ENCODE peak calls at places on chromosomes 1 and 21, in ten cellular contexts. Y is caudate nucleus, X is heart right ventricle, N is myocyte, S is T-helper 2 cell, D is Daoy, I is left cardiac atrium, F is suprapubic skin, C is fibroblast of villous mesenchyme, B is fibroblast of pulmonary artery. P is an unnamed sample.

GRCh38 chr1:25450894-25451293 is 20.2 kb downstream of the MACO1 start:
- DNase-seq in Y (no peak), X (no peak), N (no peak), S (no peak), D (no peak), I (no peak), F (no peak), C (no peak), B (no peak), P (no peak)

GRCh38 chr1:100860397-100860991 is 34.1 kb downstream of the EXTL2 start:
- DNase-seq in Y (no peak), X (no peak), N (no peak), S (no peak), D (peak; percentile 28), I (no peak), F (no peak), C (peak; percentile 33), B (peak; percentile 87), P (no peak)

GRCh38 chr21:45830720-45831366 is 150.7 kb upstream of the COL6A1 start:
- DNase-seq in Y (no peak), X (no peak), N (no peak), S (no peak), D (no peak), I (no peak), F (peak; percentile 57), C (no peak), B (no peak), P (no peak)

GRCh38 chr1:12436345-12436658 is 181.7 kb downstream of the DHRS3 start:
- DNase-seq in Y (no peak), X (no peak), N (no peak), S (no peak), D (peak; percentile 35), I (no peak), F (no peak), C (no peak), B (no peak), P (no peak)

GRCh38 chr1:234139966-234140365 is 233.3 kb upstream of the COA6 start:
- DNase-seq in Y (no peak), X (no peak), N (no peak), S (no peak), D (peak; percentile 76), I (no peak), F (no peak), C (peak; percentile 37), B (peak; percentile 48), P (no peak)

GRCh38 chr21:36429672-36430546 is 44.7 kb downstream of the CHAF1B start:
- DNase-seq in Y (no peak), X (peak; percentile 72), N (peak; percentile 99), S (peak; percentile 39), D (peak; percentile 100), I (peak; percentile 92), F (no peak), C (peak; percentile 99), B (peak; percentile 99), P (peak; percentile 81)

GRCh38 chr1:207461649-207462048 is 7.5 kb downstream of the CR2 start:
- DNase-seq in Y (no peak), X (no peak), N (no peak), S (no peak), D (peak; percentile 26), I (no peak), F (no peak), C (no peak), B (no peak), P (no peak)

GRCh38 chr1:22257286-22258275 is 114.7 kb upstream of the WNT4 start:
- DNase-seq in Y (no peak), X (no peak), N (no peak), S (no peak), D (no peak), I (no peak), F (no peak), C (peak; percentile 60), B (no peak), P (no peak)

GRCh38 chr21:42165901-42166300 is 53.0 kb upstream of the ABCG1 start:
- DNase-seq in Y (no peak), X (no peak), N (no peak), S (no peak), D (no peak), I (no peak), F (peak; percentile 70), C (no peak), B (no peak), P (no peak)

GRCh38 chr1:50279622-50280320 is 143.5 kb downstream of the DMRTA2 start:
- DNase-seq in Y (no peak), X (peak; percentile 12), N (peak; percentile 8), S (no peak), D (no peak), I (no peak), F (no peak), C (peak; percentile 4), B (peak; percentile 11), P (no peak)

GRCh38 chr1:179340915-179341314 is 24.9 kb upstream of the AXDND1 start:
- DNase-seq in Y (no peak), X (no peak), N (no peak), S (no peak), D (no peak), I (no peak), F (no peak), C (no peak), B (no peak), P (no peak)

GRCh38 chr1:167635233-167635648 is 5.2 kb downstream of the RCSD1 start:
- DNase-seq in Y (no peak), X (peak; percentile 71), N (peak; percentile 88), S (no peak), D (no peak), I (peak; percentile 82), F (no peak), C (peak; percentile 33), B (peak; percentile 54), P (no peak)

GRCh38 chr1:222654849-222655248 is 37.0 kb downstream of the MIA3 start:
- DNase-seq in Y (no peak), X (peak; percentile 42), N (peak; percentile 6), S (peak; percentile 52), D (peak; percentile 61), I (peak; percentile 31), F (no peak), C (peak; percentile 74), B (peak; percentile 35), P (no peak)

GRCh38 chr1:150764617-150765090 is 924 bp downstream of the CTSS start:
- DNase-seq in Y (no peak), X (no peak), N (peak; percentile 40), S (no peak), D (peak; percentile 56), I (no peak), F (no peak), C (peak; percentile 88), B (peak; percentile 89), P (no peak)

GRCh38 chr1:208045410-208046252 is 134.7 kb upstream of the CD34 start:
- DNase-seq in Y (no peak), X (no peak), N (no peak), S (no peak), D (peak; percentile 25), I (no peak), F (no peak), C (no peak), B (no peak), P (no peak)

GRCh38 chr1:25796807-25797458 is 3.1 kb upstream of the SELENON start:
- DNase-seq in Y (peak; percentile 37), X (peak; percentile 89), N (peak; percentile 84), S (peak; percentile 79), D (peak; percentile 77), I (peak; percentile 86), F (no peak), C (peak; percentile 76), B (peak; percentile 82), P (peak; percentile 80)

GRCh38 chr1:186882372-186883134 is 53.8 kb downstream of the PLA2G4A start:
- DNase-seq in Y (no peak), X (no peak), N (no peak), S (no peak), D (no peak), I (no peak), F (no peak), C (peak; percentile 6), B (peak; percentile 35), P (no peak)

GRCh38 chr1:154306151-154306550 is 14.7 kb upstream of the AQP10 start:
- DNase-seq in Y (no peak), X (no peak), N (peak; percentile 81), S (no peak), D (peak; percentile 13), I (no peak), F (no peak), C (no peak), B (no peak), P (no peak)

GRCh38 chr1:1806890-1807289 is 28.6 kb upstream of the NADK start:
- DNase-seq in Y (peak; percentile 24), X (peak; percentile 22), N (peak; percentile 66), S (no peak), D (no peak), I (no peak), F (no peak), C (peak; percentile 17), B (no peak), P (no peak)

GRCh38 chr1:115251340-115251748 is 86.7 kb downstream of the NGF start:
- DNase-seq in Y (no peak), X (no peak), N (peak; percentile 66), S (no peak), D (peak; percentile 27), I (no peak), F (no peak), C (peak; percentile 79), B (peak; percentile 30), P (no peak)

GRCh38 chr1:62599044-62599443 is 1.7 kb downstream of the ANGPTL3 start:
- DNase-seq in Y (no peak), X (no peak), N (no peak), S (no peak), D (no peak), I (no peak), F (no peak), C (no peak), B (peak; percentile 3), P (no peak)

P was measured in upper lobe of left lung.